ENCODE peak calls at places on chromosomes 5 and 9, in seven cellular contexts. One of them, this sample, is unnamed.

GRCh38 chr9:18920685-18921084 is 112.3 kb downstream of the SAXO1 start:
- DNase-seq in SK-N-DZ: no peak
- DNase-seq in activated effector memory CD4-positive, alpha-beta T cell treated with anti-CD3 and anti-CD28 coated beads, Interleukin-2, amount 50 U/mL, for 16 hours: no peak
- DNase-seq in COR-L47: no peak
- DNase-seq in stimulated activated CD8-positive, alpha-beta memory T cell treated with anti-CD3 and anti-CD28 coated beads, Interleukin-4, amount 100 ng/mL, for 1 hour: no peak
- DNase-seq in NCI-H1092: no peak
- DNase-seq in SW 1271: no peak
- DNase-seq in this sample: no peak

GRCh38 chr9:95507456-95508241 is 9.1 kb downstream of the PTCH1 start:
- DNase-seq in SK-N-DZ: peak
- DNase-seq in activated effector memory CD4-positive, alpha-beta T cell treated with anti-CD3 and anti-CD28 coated beads, Interleukin-2, amount 50 U/mL, for 16 hours: peak
- DNase-seq in COR-L47: no peak
- DNase-seq in stimulated activated CD8-positive, alpha-beta memory T cell treated with anti-CD3 and anti-CD28 coated beads, Interleukin-4, amount 100 ng/mL, for 1 hour: no peak
- DNase-seq in NCI-H1092: no peak
- DNase-seq in SW 1271: peak
- DNase-seq in this sample: peak

GRCh38 chr5:133467712-133468463 is 144.5 kb downstream of the FSTL4 start:
- DNase-seq in SK-N-DZ: no peak
- DNase-seq in activated effector memory CD4-positive, alpha-beta T cell treated with anti-CD3 and anti-CD28 coated beads, Interleukin-2, amount 50 U/mL, for 16 hours: no peak
- DNase-seq in COR-L47: peak
- DNase-seq in stimulated activated CD8-positive, alpha-beta memory T cell treated with anti-CD3 and anti-CD28 coated beads, Interleukin-4, amount 100 ng/mL, for 1 hour: no peak
- DNase-seq in NCI-H1092: no peak
- DNase-seq in SW 1271: no peak
- DNase-seq in this sample: no peak

GRCh38 chr5:71862661-71863060 is 143.6 kb downstream of the CARTPT start:
- DNase-seq in SK-N-DZ: no peak
- DNase-seq in activated effector memory CD4-positive, alpha-beta T cell treated with anti-CD3 and anti-CD28 coated beads, Interleukin-2, amount 50 U/mL, for 16 hours: no peak
- DNase-seq in COR-L47: no peak
- DNase-seq in stimulated activated CD8-positive, alpha-beta memory T cell treated with anti-CD3 and anti-CD28 coated beads, Interleukin-4, amount 100 ng/mL, for 1 hour: no peak
- DNase-seq in NCI-H1092: no peak
- DNase-seq in SW 1271: no peak
- DNase-seq in this sample: no peak

GRCh38 chr5:176716320-176716719 is 69.0 kb downstream of the TSPAN17 start:
- DNase-seq in SK-N-DZ: no peak
- DNase-seq in activated effector memory CD4-positive, alpha-beta T cell treated with anti-CD3 and anti-CD28 coated beads, Interleukin-2, amount 50 U/mL, for 16 hours: no peak
- DNase-seq in COR-L47: peak
- DNase-seq in stimulated activated CD8-positive, alpha-beta memory T cell treated with anti-CD3 and anti-CD28 coated beads, Interleukin-4, amount 100 ng/mL, for 1 hour: no peak
- DNase-seq in NCI-H1092: no peak
- DNase-seq in SW 1271: no peak
- DNase-seq in this sample: no peak

GRCh38 chr5:11177993-11178711 is 417.1 kb upstream of the DAP start:
- DNase-seq in SK-N-DZ: no peak
- DNase-seq in activated effector memory CD4-positive, alpha-beta T cell treated with anti-CD3 and anti-CD28 coated beads, Interleukin-2, amount 50 U/mL, for 16 hours: no peak
- DNase-seq in COR-L47: no peak
- DNase-seq in stimulated activated CD8-positive, alpha-beta memory T cell treated with anti-CD3 and anti-CD28 coated beads, Interleukin-4, amount 100 ng/mL, for 1 hour: no peak
- DNase-seq in NCI-H1092: no peak
- DNase-seq in SW 1271: no peak
- DNase-seq in this sample: no peak

GRCh38 chr9:112665347-112665746 is 52.6 kb downstream of the INIP start:
- DNase-seq in SK-N-DZ: no peak
- DNase-seq in activated effector memory CD4-positive, alpha-beta T cell treated with anti-CD3 and anti-CD28 coated beads, Interleukin-2, amount 50 U/mL, for 16 hours: no peak
- DNase-seq in COR-L47: no peak
- DNase-seq in stimulated activated CD8-positive, alpha-beta memory T cell treated with anti-CD3 and anti-CD28 coated beads, Interleukin-4, amount 100 ng/mL, for 1 hour: no peak
- DNase-seq in NCI-H1092: no peak
- DNase-seq in SW 1271: no peak
- DNase-seq in this sample: no peak

GRCh38 chr5:137833463-137833862 is 34.2 kb upstream of the MYOT start:
- DNase-seq in SK-N-DZ: peak
- DNase-seq in activated effector memory CD4-positive, alpha-beta T cell treated with anti-CD3 and anti-CD28 coated beads, Interleukin-2, amount 50 U/mL, for 16 hours: no peak
- DNase-seq in COR-L47: no peak
- DNase-seq in stimulated activated CD8-positive, alpha-beta memory T cell treated with anti-CD3 and anti-CD28 coated beads, Interleukin-4, amount 100 ng/mL, for 1 hour: no peak
- DNase-seq in NCI-H1092: no peak
- DNase-seq in SW 1271: no peak
- DNase-seq in this sample: no peak

GRCh38 chr9:116806075-116806474 is 119.0 kb downstream of the TRIM32 start:
- DNase-seq in SK-N-DZ: no peak
- DNase-seq in activated effector memory CD4-positive, alpha-beta T cell treated with anti-CD3 and anti-CD28 coated beads, Interleukin-2, amount 50 U/mL, for 16 hours: no peak
- DNase-seq in COR-L47: no peak
- DNase-seq in stimulated activated CD8-positive, alpha-beta memory T cell treated with anti-CD3 and anti-CD28 coated beads, Interleukin-4, amount 100 ng/mL, for 1 hour: no peak
- DNase-seq in NCI-H1092: no peak
- DNase-seq in SW 1271: no peak
- DNase-seq in this sample: no peak

GRCh38 chr5:140169410-140169809 is 5.6 kb upstream of the CYSTM1 start:
- DNase-seq in SK-N-DZ: no peak
- DNase-seq in activated effector memory CD4-positive, alpha-beta T cell treated with anti-CD3 and anti-CD28 coated beads, Interleukin-2, amount 50 U/mL, for 16 hours: no peak
- DNase-seq in COR-L47: no peak
- DNase-seq in stimulated activated CD8-positive, alpha-beta memory T cell treated with anti-CD3 and anti-CD28 coated beads, Interleukin-4, amount 100 ng/mL, for 1 hour: no peak
- DNase-seq in NCI-H1092: no peak
- DNase-seq in SW 1271: no peak
- DNase-seq in this sample: no peak

GRCh38 chr9:70574222-70574837 is 159.9 kb upstream of the KLF9 start:
- DNase-seq in SK-N-DZ: no peak
- DNase-seq in activated effector memory CD4-positive, alpha-beta T cell treated with anti-CD3 and anti-CD28 coated beads, Interleukin-2, amount 50 U/mL, for 16 hours: no peak
- DNase-seq in COR-L47: no peak
- DNase-seq in stimulated activated CD8-positive, alpha-beta memory T cell treated with anti-CD3 and anti-CD28 coated beads, Interleukin-4, amount 100 ng/mL, for 1 hour: no peak
- DNase-seq in NCI-H1092: peak
- DNase-seq in SW 1271: no peak
- DNase-seq in this sample: no peak

GRCh38 chr9:81605154-81605670 is 84.1 kb downstream of the TLE1 start:
- DNase-seq in SK-N-DZ: no peak
- DNase-seq in activated effector memory CD4-positive, alpha-beta T cell treated with anti-CD3 and anti-CD28 coated beads, Interleukin-2, amount 50 U/mL, for 16 hours: no peak
- DNase-seq in COR-L47: no peak
- DNase-seq in stimulated activated CD8-positive, alpha-beta memory T cell treated with anti-CD3 and anti-CD28 coated beads, Interleukin-4, amount 100 ng/mL, for 1 hour: no peak
- DNase-seq in NCI-H1092: no peak
- DNase-seq in SW 1271: no peak
- DNase-seq in this sample: no peak

GRCh38 chr9:133725886-133726285 is 12.3 kb downstream of the SARDH start:
- DNase-seq in SK-N-DZ: no peak
- DNase-seq in activated effector memory CD4-positive, alpha-beta T cell treated with anti-CD3 and anti-CD28 coated beads, Interleukin-2, amount 50 U/mL, for 16 hours: peak
- DNase-seq in COR-L47: no peak
- DNase-seq in stimulated activated CD8-positive, alpha-beta memory T cell treated with anti-CD3 and anti-CD28 coated beads, Interleukin-4, amount 100 ng/mL, for 1 hour: no peak
- DNase-seq in NCI-H1092: no peak
- DNase-seq in SW 1271: no peak
- DNase-seq in this sample: no peak

GRCh38 chr9:135804588-135805421 is 102.5 kb downstream of the CAMSAP1 start:
- DNase-seq in SK-N-DZ: no peak
- DNase-seq in activated effector memory CD4-positive, alpha-beta T cell treated with anti-CD3 and anti-CD28 coated beads, Interleukin-2, amount 50 U/mL, for 16 hours: no peak
- DNase-seq in COR-L47: no peak
- DNase-seq in stimulated activated CD8-positive, alpha-beta memory T cell treated with anti-CD3 and anti-CD28 coated beads, Interleukin-4, amount 100 ng/mL, for 1 hour: no peak
- DNase-seq in NCI-H1092: no peak
- DNase-seq in SW 1271: no peak
- DNase-seq in this sample: no peak

GRCh38 chr9:98146101-98146991 is 27.3 kb upstream of the TRIM14 start:
- DNase-seq in SK-N-DZ: no peak
- DNase-seq in activated effector memory CD4-positive, alpha-beta T cell treated with anti-CD3 and anti-CD28 coated beads, Interleukin-2, amount 50 U/mL, for 16 hours: peak
- DNase-seq in COR-L47: no peak
- DNase-seq in stimulated activated CD8-positive, alpha-beta memory T cell treated with anti-CD3 and anti-CD28 coated beads, Interleukin-4, amount 100 ng/mL, for 1 hour: no peak
- DNase-seq in NCI-H1092: no peak
- DNase-seq in SW 1271: no peak
- DNase-seq in this sample: no peak

GRCh38 chr9:81632599-81632998 is 56.7 kb downstream of the TLE1 start:
- DNase-seq in SK-N-DZ: no peak
- DNase-seq in activated effector memory CD4-positive, alpha-beta T cell treated with anti-CD3 and anti-CD28 coated beads, Interleukin-2, amount 50 U/mL, for 16 hours: no peak
- DNase-seq in COR-L47: no peak
- DNase-seq in stimulated activated CD8-positive, alpha-beta memory T cell treated with anti-CD3 and anti-CD28 coated beads, Interleukin-4, amount 100 ng/mL, for 1 hour: no peak
- DNase-seq in NCI-H1092: no peak
- DNase-seq in SW 1271: no peak
- DNase-seq in this sample: peak

GRCh38 chr5:31334061-31334700 is 140.7 kb downstream of the CDH6 start:
- DNase-seq in SK-N-DZ: no peak
- DNase-seq in activated effector memory CD4-positive, alpha-beta T cell treated with anti-CD3 and anti-CD28 coated beads, Interleukin-2, amount 50 U/mL, for 16 hours: no peak
- DNase-seq in COR-L47: no peak
- DNase-seq in stimulated activated CD8-positive, alpha-beta memory T cell treated with anti-CD3 and anti-CD28 coated beads, Interleukin-4, amount 100 ng/mL, for 1 hour: no peak
- DNase-seq in NCI-H1092: no peak
- DNase-seq in SW 1271: no peak
- DNase-seq in this sample: no peak

GRCh38 chr9:79651251-79651795 is 79.6 kb downstream of the TLE4 start:
- DNase-seq in SK-N-DZ: no peak
- DNase-seq in activated effector memory CD4-positive, alpha-beta T cell treated with anti-CD3 and anti-CD28 coated beads, Interleukin-2, amount 50 U/mL, for 16 hours: no peak
- DNase-seq in COR-L47: no peak
- DNase-seq in stimulated activated CD8-positive, alpha-beta memory T cell treated with anti-CD3 and anti-CD28 coated beads, Interleukin-4, amount 100 ng/mL, for 1 hour: no peak
- DNase-seq in NCI-H1092: peak
- DNase-seq in SW 1271: no peak
- DNase-seq in this sample: no peak

GRCh38 chr5:145996135-145996534 is 59.8 kb downstream of the SH3RF2 start:
- DNase-seq in SK-N-DZ: no peak
- DNase-seq in activated effector memory CD4-positive, alpha-beta T cell treated with anti-CD3 and anti-CD28 coated beads, Interleukin-2, amount 50 U/mL, for 16 hours: no peak
- DNase-seq in COR-L47: no peak
- DNase-seq in stimulated activated CD8-positive, alpha-beta memory T cell treated with anti-CD3 and anti-CD28 coated beads, Interleukin-4, amount 100 ng/mL, for 1 hour: no peak
- DNase-seq in NCI-H1092: no peak
- DNase-seq in SW 1271: no peak
- DNase-seq in this sample: no peak

GRCh38 chr9:33024126-33024965 is 727 bp upstream of the DNAJA1 start:
- DNase-seq in SK-N-DZ: peak
- DNase-seq in activated effector memory CD4-positive, alpha-beta T cell treated with anti-CD3 and anti-CD28 coated beads, Interleukin-2, amount 50 U/mL, for 16 hours: peak
- DNase-seq in COR-L47: peak
- DNase-seq in stimulated activated CD8-positive, alpha-beta memory T cell treated with anti-CD3 and anti-CD28 coated beads, Interleukin-4, amount 100 ng/mL, for 1 hour: no peak
- DNase-seq in NCI-H1092: peak
- DNase-seq in SW 1271: no peak
- DNase-seq in this sample: no peak

GRCh38 chr9:21559402-21560280 is 77.5 kb upstream of the IFNE start:
- DNase-seq in SK-N-DZ: no peak
- DNase-seq in activated effector memory CD4-positive, alpha-beta T cell treated with anti-CD3 and anti-CD28 coated beads, Interleukin-2, amount 50 U/mL, for 16 hours: peak
- DNase-seq in COR-L47: peak
- DNase-seq in stimulated activated CD8-positive, alpha-beta memory T cell treated with anti-CD3 and anti-CD28 coated beads, Interleukin-4, amount 100 ng/mL, for 1 hour: no peak
- DNase-seq in NCI-H1092: no peak
- DNase-seq in SW 1271: no peak
- DNase-seq in this sample: peak

GRCh38 chr5:150989695-150990094 is 30.7 kb upstream of the GPX3 start:
- DNase-seq in SK-N-DZ: no peak
- DNase-seq in activated effector memory CD4-positive, alpha-beta T cell treated with anti-CD3 and anti-CD28 coated beads, Interleukin-2, amount 50 U/mL, for 16 hours: no peak
- DNase-seq in COR-L47: no peak
- DNase-seq in stimulated activated CD8-positive, alpha-beta memory T cell treated with anti-CD3 and anti-CD28 coated beads, Interleukin-4, amount 100 ng/mL, for 1 hour: no peak
- DNase-seq in NCI-H1092: no peak
- DNase-seq in SW 1271: no peak
- DNase-seq in this sample: no peak

GRCh38 chr5:73996181-73996770 is 370.3 kb downstream of the ARHGEF28 start:
- DNase-seq in SK-N-DZ: no peak
- DNase-seq in activated effector memory CD4-positive, alpha-beta T cell treated with anti-CD3 and anti-CD28 coated beads, Interleukin-2, amount 50 U/mL, for 16 hours: no peak
- DNase-seq in COR-L47: no peak
- DNase-seq in stimulated activated CD8-positive, alpha-beta memory T cell treated with anti-CD3 and anti-CD28 coated beads, Interleukin-4, amount 100 ng/mL, for 1 hour: no peak
- DNase-seq in NCI-H1092: no peak
- DNase-seq in SW 1271: no peak
- DNase-seq in this sample: no peak

GRCh38 chr5:107558951-107559350 is 111.8 kb downstream of the EFNA5 start:
- DNase-seq in SK-N-DZ: peak
- DNase-seq in activated effector memory CD4-positive, alpha-beta T cell treated with anti-CD3 and anti-CD28 coated beads, Interleukin-2, amount 50 U/mL, for 16 hours: no peak
- DNase-seq in COR-L47: no peak
- DNase-seq in stimulated activated CD8-positive, alpha-beta memory T cell treated with anti-CD3 and anti-CD28 coated beads, Interleukin-4, amount 100 ng/mL, for 1 hour: no peak
- DNase-seq in NCI-H1092: no peak
- DNase-seq in SW 1271: no peak
- DNase-seq in this sample: no peak

GRCh38 chr9:86424246-86424891 is 70.2 kb upstream of the TUT7 start:
- DNase-seq in SK-N-DZ: no peak
- DNase-seq in activated effector memory CD4-positive, alpha-beta T cell treated with anti-CD3 and anti-CD28 coated beads, Interleukin-2, amount 50 U/mL, for 16 hours: no peak
- DNase-seq in COR-L47: no peak
- DNase-seq in stimulated activated CD8-positive, alpha-beta memory T cell treated with anti-CD3 and anti-CD28 coated beads, Interleukin-4, amount 100 ng/mL, for 1 hour: no peak
- DNase-seq in NCI-H1092: no peak
- DNase-seq in SW 1271: no peak
- DNase-seq in this sample: no peak

GRCh38 chr5:143606043-143606752 is 202.7 kb upstream of the NR3C1 start:
- DNase-seq in SK-N-DZ: no peak
- DNase-seq in activated effector memory CD4-positive, alpha-beta T cell treated with anti-CD3 and anti-CD28 coated beads, Interleukin-2, amount 50 U/mL, for 16 hours: no peak
- DNase-seq in COR-L47: no peak
- DNase-seq in stimulated activated CD8-positive, alpha-beta memory T cell treated with anti-CD3 and anti-CD28 coated beads, Interleukin-4, amount 100 ng/mL, for 1 hour: no peak
- DNase-seq in NCI-H1092: no peak
- DNase-seq in SW 1271: no peak
- DNase-seq in this sample: no peak

GRCh38 chr9:37242089-37242488 is 121.7 kb downstream of the ZCCHC7 start:
- DNase-seq in SK-N-DZ: no peak
- DNase-seq in activated effector memory CD4-positive, alpha-beta T cell treated with anti-CD3 and anti-CD28 coated beads, Interleukin-2, amount 50 U/mL, for 16 hours: no peak
- DNase-seq in COR-L47: no peak
- DNase-seq in stimulated activated CD8-positive, alpha-beta memory T cell treated with anti-CD3 and anti-CD28 coated beads, Interleukin-4, amount 100 ng/mL, for 1 hour: no peak
- DNase-seq in NCI-H1092: no peak
- DNase-seq in SW 1271: no peak
- DNase-seq in this sample: no peak

This sample was measured in SJSA1.